ENCODE peak calls at places on chromosomes 7 and 10, in nine cellular contexts. G is AML-193, K is non-pigmented ciliary epithelial cell, U is foreskin fibroblast, W is Peyer's patch, D is A172, A is tibial nerve, V is astrocyte, J is HFF-Myc. O is an unnamed sample.

GRCh38 chr10:13219685-13220670 is 14.2 kb downstream of the UCMA start:
- DNase-seq in G (peak), K (no peak), U (peak), W (no peak), D (peak), A (no peak), V (peak), J (peak), O (peak)

GRCh38 chr7:142875456-142875855 is 10.1 kb downstream of the TRPV6 start:
- DNase-seq in G (no peak), K (no peak), U (no peak), W (no peak), D (no peak), A (no peak), V (no peak), J (no peak), O (no peak)

GRCh38 chr7:150737265-150738055 is at the start of gene GIMAP5:
- DNase-seq in G (peak), K (no peak), U (no peak), W (peak), D (no peak), A (no peak), V (no peak), J (no peak), O (peak)

GRCh38 chr10:69655868-69656555 is 26.0 kb downstream of the FAM241B start:
- DNase-seq in G (no peak), K (no peak), U (no peak), W (no peak), D (no peak), A (no peak), V (no peak), J (no peak), O (no peak)

GRCh38 chr7:80833289-80834104 is 85.4 kb downstream of the SEMA3C start:
- DNase-seq in G (no peak), K (peak), U (peak), W (no peak), D (peak), A (no peak), V (peak), J (no peak), O (no peak)

GRCh38 chr7:76281006-76281705 is 21.3 kb upstream of the HSPB1 start:
- DNase-seq in G (no peak), K (no peak), U (no peak), W (no peak), D (no peak), A (no peak), V (no peak), J (no peak), O (no peak)

GRCh38 chr10:62794306-62794705 is 10.2 kb upstream of the ADO start:
- DNase-seq in G (no peak), K (no peak), U (no peak), W (no peak), D (no peak), A (no peak), V (peak), J (no peak), O (no peak)

GRCh38 chr10:98485959-98486358 is 39.2 kb upstream of the HPS1 start:
- DNase-seq in G (no peak), K (no peak), U (peak), W (no peak), D (peak), A (no peak), V (no peak), J (no peak), O (no peak)

GRCh38 chr10:116690356-116691078 is 51.8 kb downstream of the HSPA12A start:
- DNase-seq in G (no peak), K (no peak), U (no peak), W (no peak), D (no peak), A (peak), V (no peak), J (no peak), O (no peak)

GRCh38 chr10:94623572-94623971 is 60.0 kb upstream of the CYP2C18 start:
- DNase-seq in G (no peak), K (no peak), U (no peak), W (no peak), D (no peak), A (no peak), V (peak), J (no peak), O (no peak)

GRCh38 chr7:133119067-133119466 is 37.2 kb upstream of the CHCHD3 start:
- DNase-seq in G (no peak), K (no peak), U (no peak), W (no peak), D (no peak), A (no peak), V (no peak), J (no peak), O (no peak)

GRCh38 chr7:131607291-131608111 is 51.1 kb upstream of the PODXL start:
- DNase-seq in G (no peak), K (no peak), U (no peak), W (no peak), D (no peak), A (no peak), V (no peak), J (no peak), O (no peak)

GRCh38 chr7:137626469-137627067 is 220.2 kb downstream of the DGKI start:
- DNase-seq in G (peak), K (no peak), U (peak), W (no peak), D (peak), A (peak), V (peak), J (peak), O (no peak)

GRCh38 chr10:94358480-94358879 is 4.3 kb downstream of the NOC3L start:
- DNase-seq in G (no peak), K (peak), U (peak), W (no peak), D (peak), A (no peak), V (peak), J (peak), O (no peak)

GRCh38 chr7:40644454-40645188 is 509.8 kb downstream of the SUGCT start:
- DNase-seq in G (no peak), K (no peak), U (no peak), W (no peak), D (no peak), A (no peak), V (no peak), J (no peak), O (no peak)

GRCh38 chr7:152145853-152146466 is 120.5 kb downstream of the GALNT11 start:
- DNase-seq in G (peak), K (peak), U (peak), W (no peak), D (peak), A (peak), V (peak), J (peak), O (peak)

GRCh38 chr7:5624386-5625365 is 156.8 kb downstream of the RNF216 start:
- DNase-seq in G (no peak), K (no peak), U (no peak), W (no peak), D (no peak), A (no peak), V (no peak), J (no peak), O (no peak)

GRCh38 chr10:55630491-55631056 is 730.5 kb downstream of the ZWINT start:
- DNase-seq in G (no peak), K (no peak), U (no peak), W (no peak), D (no peak), A (no peak), V (no peak), J (no peak), O (no peak)

GRCh38 chr10:36423821-36424248 is 701.6 kb upstream of the ANKRD30A start:
- DNase-seq in G (no peak), K (no peak), U (no peak), W (no peak), D (peak), A (no peak), V (no peak), J (no peak), O (no peak)

GRCh38 chr10:97713351-97713827 is at the start of gene MARVELD1:
- DNase-seq in G (peak), K (no peak), U (peak), W (no peak), D (peak), A (peak), V (peak), J (no peak), O (no peak)

GRCh38 chr7:50068850-50069551 is 24.0 kb downstream of the ZPBP start:
- DNase-seq in G (no peak), K (no peak), U (no peak), W (no peak), D (peak), A (no peak), V (peak), J (no peak), O (no peak)

GRCh38 chr7:131244259-131244852 is 83.3 kb upstream of the MKLN1 start:
- DNase-seq in G (no peak), K (peak), U (peak), W (no peak), D (peak), A (peak), V (peak), J (peak), O (no peak)

GRCh38 chr10:110676016-110676415 is 31.9 kb downstream of the RBM20 start:
- DNase-seq in G (no peak), K (no peak), U (peak), W (no peak), D (no peak), A (no peak), V (no peak), J (no peak), O (no peak)

GRCh38 chr7:1050254-1050906 is 6.0 kb downstream of the GPR146 start:
- DNase-seq in G (no peak), K (no peak), U (no peak), W (no peak), D (no peak), A (no peak), V (no peak), J (no peak), O (no peak)

O was measured in CD4-positive, CD25-positive, alpha-beta regulatory T cell.